ENCODE peak calls at places on chromosome 1, in six cellular contexts. F, J, C, Z, T and K are unnamed samples. For H3K9me3, the result is how much of the 10 kb centered on the place peaks cover.

GRCh38 chr1:232421143-232421796 is 208.7 kb downstream of the SIPA1L2 start:
- DNase-seq in F (no peak), J (no peak), C (no peak), Z (peak), T (no peak), K (no peak)

GRCh38 chr1:82994866-82995370 is 1004.0 kb downstream of the TTLL7 start:
- DNase-seq in F (no peak), J (no peak), C (no peak), Z (no peak), T (no peak), K (no peak)

GRCh38 chr1:98387701-98388100 is 273.8 kb upstream of the SNX7 start:
- DNase-seq in F (no peak), J (no peak), C (no peak), Z (no peak), T (no peak), K (no peak)

GRCh38 chr1:67648582-67649326 is 36.2 kb upstream of the GADD45A start:
- DNase-seq in F (no peak), J (no peak), C (no peak), Z (no peak), T (peak), K (no peak)

GRCh38 chr1:18938707-18939070 is 17.8 kb downstream of the IFFO2 start:
- DNase-seq in F (no peak), J (no peak), C (no peak), Z (no peak), T (no peak), K (no peak)

GRCh38 chr1:110242062-110242461 is 31.9 kb downstream of the KCNC4 start:
- DNase-seq in F (peak), J (no peak), C (no peak), Z (no peak), T (peak), K (no peak)

GRCh38 chr1:59025898-59026426 is 242.1 kb upstream of the JUN start:
- DNase-seq in F (no peak), J (no peak), C (no peak), Z (no peak), T (no peak), K (no peak)

GRCh38 chr1:192544983-192545393 is 30.6 kb upstream of the RGS1 start:
- DNase-seq in F (no peak), J (no peak), C (no peak), Z (peak), T (no peak), K (no peak)

GRCh38 chr1:63827411-63828321 is 53.8 kb downstream of the ROR1 start:
- DNase-seq in F (no peak), J (no peak), C (no peak), Z (no peak), T (no peak), K (no peak)

GRCh38 chr1:43270421-43271095 is 775 bp downstream of the TMEM125 start:
- DNase-seq in F (peak), J (no peak), C (peak), Z (no peak), T (peak), K (peak)

GRCh38 chr1:217747156-217747769 is 116.1 kb downstream of the SPATA17 start:
- DNase-seq in F (no peak), J (no peak), C (peak), Z (peak), T (no peak), K (no peak)

GRCh38 chr1:9311029-9311428 is 18.3 kb downstream of the SPSB1 start:
- DNase-seq in F (no peak), J (no peak), C (no peak), Z (no peak), T (no peak), K (no peak)

GRCh38 chr1:167447521-167448136 is 70.7 kb downstream of the CD247 start:
- DNase-seq in F (no peak), J (no peak), C (no peak), Z (peak), T (peak), K (peak)

GRCh38 chr1:76826072-76826827 is 41.0 kb upstream of the ST6GALNAC5 start:
- DNase-seq in F (no peak), J (no peak), C (no peak), Z (no peak), T (no peak), K (no peak)

GRCh38 chr1:8252266-8252951 is 65.5 kb upstream of the SLC45A1 start:
- DNase-seq in F (no peak), J (no peak), C (no peak), Z (no peak), T (no peak), K (no peak)

GRCh38 chr1:54046671-54047383 is 6.2 kb downstream of the TMEM59 start:
- DNase-seq in F (no peak), J (no peak), C (no peak), Z (no peak), T (no peak), K (no peak)

GRCh38 chr1:240602189-240602588 is 9.8 kb downstream of the GREM2 start:
- DNase-seq in F (no peak), J (no peak), C (no peak), Z (no peak), T (no peak), K (no peak)

GRCh38 chr1:68384872-68385390 is 64.8 kb downstream of the RPE65 start:
- DNase-seq in F (no peak), J (no peak), C (no peak), Z (no peak), T (no peak), K (no peak)

GRCh38 chr1:116172666-116173065 is 61.5 kb downstream of the MAB21L3 start:
- DNase-seq in F (no peak), J (no peak), C (no peak), Z (no peak), T (no peak), K (no peak)

GRCh38 chr1:205587576-205587975 is 44.2 kb downstream of the ELK4 start:
- DNase-seq in F (no peak), J (no peak), C (no peak), Z (no peak), T (no peak), K (no peak)

GRCh38 chr1:167922023-167922422 is 8.1 kb upstream of the ADCY10 start:
- DNase-seq in F (no peak), J (no peak), C (no peak), Z (peak), T (no peak), K (no peak)

GRCh38 chr1:6544831-6545230 is 9.5 kb downstream of the NOL9 start:
- DNase-seq in F (no peak), J (no peak), C (no peak), Z (no peak), T (no peak), K (no peak)

GRCh38 chr1:82565546-82565945 is 764.8 kb downstream of the ADGRL2 start:
- DNase-seq in F (no peak), J (no peak), C (peak), Z (no peak), T (no peak), K (no peak)

GRCh38 chr1:165954940-165955339 is 127.5 kb downstream of the UCK2 start:
- DNase-seq in F (no peak), J (no peak), C (no peak), Z (no peak), T (no peak), K (no peak)

GRCh38 chr1:202056644-202057334 is 46.4 kb downstream of the ELF3 start:
- DNase-seq in F (peak), J (no peak), C (no peak), Z (no peak), T (no peak), K (peak)

GRCh38 chr1:150332651-150333290 is 11.4 kb downstream of the PRPF3 start:
- DNase-seq in F (no peak), J (no peak), C (no peak), Z (no peak), T (no peak), K (no peak)

GRCh38 chr1:36834586-36834985 is 199.7 kb downstream of the GRIK3 start:
- DNase-seq in F (no peak), J (no peak), C (no peak), Z (no peak), T (no peak), K (no peak)

GRCh38 chr1:44784094-44785026 is 3.6 kb downstream of the BEST4 start:
- DNase-seq in F (peak), J (no peak), C (peak), Z (no peak), T (peak), K (no peak)

GRCh38 chr1:243979396-243979795 is 71.7 kb upstream of the ZBTB18 start:
- DNase-seq in F (peak), J (no peak), C (no peak), Z (no peak), T (no peak), K (no peak)

GRCh38 chr1:13593511-13594131 is 10.0 kb downstream of the PDPN start:
- DNase-seq in F (no peak), J (peak), C (no peak), Z (no peak), T (peak), K (peak)

GRCh38 chr1:155023627-155024026 is 10.0 kb downstream of the DCST2 start:
- DNase-seq in F (no peak), J (no peak), C (no peak), Z (no peak), T (no peak), K (no peak)

GRCh38 chr1:107529511-107530149 is 388.8 kb downstream of the NTNG1 start:
- DNase-seq in F (no peak), J (no peak), C (peak), Z (peak), T (peak), K (no peak)

GRCh38 chr1:162079023-162079422 is 9.5 kb downstream of the NOS1AP start:
- DNase-seq in F (no peak), J (no peak), C (no peak), Z (no peak), T (no peak), K (no peak)
- H3K9me3 ChIP-seq in F (under half), J (under half), C (under half), Z (under half), T (under half), K (under half)

DNA sequence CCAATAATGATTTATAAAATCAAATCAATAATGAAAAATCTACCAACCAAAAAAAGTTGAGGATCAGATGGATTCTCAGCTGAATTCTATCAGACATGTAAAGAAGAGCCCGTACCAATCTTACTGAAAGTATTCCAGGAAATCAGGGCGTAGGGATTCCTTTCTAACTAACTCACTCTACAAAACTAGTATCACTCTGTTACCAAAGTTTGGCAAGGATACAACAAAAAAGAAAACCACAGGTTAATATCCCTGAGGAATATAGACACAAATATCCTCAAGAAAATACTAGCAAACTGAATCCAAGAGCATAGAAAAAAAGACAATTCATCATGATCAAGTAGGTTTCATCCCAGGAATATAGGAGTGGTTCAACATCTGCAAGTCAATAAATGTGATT is 52.8 kb upstream of the ADGRL4 start:
- DNase-seq in F (no peak), J (no peak), C (no peak), Z (no peak), T (no peak), K (no peak)
- H3K9me3 ChIP-seq in F (under half), J (under half), C (under half), Z (under half), T (under half), K (under half)

DNA sequence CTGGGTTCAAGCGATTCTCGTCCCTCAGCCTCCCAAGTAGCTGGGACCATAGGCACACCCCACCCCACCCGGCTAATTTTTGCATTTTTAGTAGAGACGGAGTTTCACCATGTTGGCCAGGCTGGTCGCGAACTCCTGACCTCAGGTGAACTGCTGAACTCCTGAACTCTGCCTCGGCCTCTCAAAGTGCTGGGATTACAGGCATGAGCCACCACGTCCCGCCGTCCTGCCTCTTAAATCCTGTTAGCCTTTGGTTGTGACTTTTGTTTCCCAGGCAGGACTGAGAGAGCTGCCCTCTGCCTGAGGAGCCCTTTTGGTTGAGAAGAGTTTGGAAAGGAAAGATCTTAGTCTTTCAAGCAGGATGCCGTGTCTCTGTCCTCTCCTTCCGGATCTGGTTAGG is 59.3 kb upstream of the C1orf174 start:
- DNase-seq in F (no peak), J (no peak), C (no peak), Z (no peak), T (no peak), K (no peak)
- H3K9me3 ChIP-seq in F (under half), J (under half), C (under half), Z (under half), T (under half), K (under half)

DNA sequence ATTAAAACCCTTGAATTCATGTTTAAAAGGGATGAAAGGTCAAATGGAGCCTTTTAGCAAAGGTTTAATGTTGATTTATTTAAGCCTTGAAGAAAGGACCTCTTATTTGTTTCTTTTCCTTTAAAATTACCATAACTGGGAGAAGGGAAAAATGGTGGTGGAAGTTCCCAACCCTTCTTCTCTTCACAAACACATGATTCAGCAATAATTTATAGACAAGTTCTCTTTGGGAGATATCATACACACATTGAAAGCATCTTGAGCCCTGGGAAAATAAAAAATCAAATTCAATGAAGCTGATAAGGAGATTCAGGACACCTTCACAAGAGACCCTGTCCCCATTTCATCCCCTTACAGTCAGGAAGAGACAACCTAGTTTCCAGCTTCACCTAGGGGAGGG is 8.9 kb downstream of the ADAM30 start:
- DNase-seq in F (no peak), J (no peak), C (no peak), Z (no peak), T (no peak), K (no peak)
- H3K9me3 ChIP-seq in F (under half), J (under half), C (under half), Z (under half), T (under half), K (under half)

DNA sequence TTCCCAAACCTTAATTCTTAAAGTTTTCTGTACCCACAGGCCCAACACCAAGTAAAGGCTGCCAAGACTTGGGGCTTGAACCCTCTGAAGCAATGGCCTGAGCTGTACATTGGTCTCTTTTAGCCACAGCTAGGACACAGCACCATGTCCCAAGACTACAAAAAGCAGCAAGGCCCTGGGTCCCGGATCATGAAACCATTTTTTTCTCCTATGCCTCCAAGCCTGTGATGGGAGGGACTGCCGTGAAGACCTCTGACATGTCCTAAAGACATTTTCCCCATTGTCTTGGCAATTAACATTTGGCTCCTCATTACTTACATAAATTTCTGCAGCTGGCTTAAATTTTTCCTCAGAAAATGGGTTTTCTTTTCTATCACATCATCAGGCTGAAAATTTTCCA is 30.9 kb downstream of the ZNF670 start:
- DNase-seq in F (no peak), J (no peak), C (no peak), Z (no peak), T (no peak), K (no peak)
- H3K9me3 ChIP-seq in F (under half), J (under half), C (under half), Z (under half), T (half or more), K (under half)

GRCh38 chr1:160483505-160484185 is 39.4 kb downstream of the SLAMF6 start:
- DNase-seq in F (no peak), J (no peak), C (no peak), Z (no peak), T (no peak), K (no peak)

GRCh38 chr1:160486453-160486852 is 36.6 kb downstream of the SLAMF6 start:
- DNase-seq in F (no peak), J (no peak), C (no peak), Z (no peak), T (peak), K (no peak)

DNA sequence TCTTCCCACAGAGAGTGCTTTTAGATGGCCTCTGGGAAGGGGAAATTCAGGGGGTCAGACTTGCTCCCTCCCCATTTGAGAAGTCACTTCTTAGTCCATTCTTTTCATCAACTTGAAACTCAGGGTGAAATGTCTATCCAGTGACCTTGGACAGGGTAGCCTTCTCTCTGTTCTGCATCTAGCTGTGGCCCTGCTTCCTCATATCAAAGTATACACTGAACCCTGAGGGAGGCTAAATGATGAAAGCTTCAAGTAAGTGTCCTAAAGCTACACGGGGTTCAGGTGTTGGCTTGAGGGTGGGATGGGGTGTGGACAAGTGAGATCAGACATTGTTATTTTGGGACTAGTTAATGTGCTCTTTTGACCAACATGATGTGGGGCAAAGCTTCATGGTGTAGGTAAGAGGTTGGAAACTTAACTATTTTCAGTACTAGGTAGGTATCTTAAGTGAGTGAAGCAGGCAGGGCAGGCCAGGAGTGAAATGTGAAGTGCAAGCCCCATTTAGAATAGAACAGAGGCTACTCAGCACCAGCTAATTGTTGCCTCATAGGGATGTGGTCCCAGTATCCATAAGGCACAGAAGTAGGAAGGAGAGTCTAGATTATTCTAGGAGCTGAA is 41.0 kb downstream of the SLAMF6 start:
- DNase-seq in F (no peak), J (no peak), C (no peak), Z (no peak), T (no peak), K (no peak)
- H3K9me3 ChIP-seq in F (under half), J (under half), C (under half), Z (under half), T (under half), K (under half)

DNA sequence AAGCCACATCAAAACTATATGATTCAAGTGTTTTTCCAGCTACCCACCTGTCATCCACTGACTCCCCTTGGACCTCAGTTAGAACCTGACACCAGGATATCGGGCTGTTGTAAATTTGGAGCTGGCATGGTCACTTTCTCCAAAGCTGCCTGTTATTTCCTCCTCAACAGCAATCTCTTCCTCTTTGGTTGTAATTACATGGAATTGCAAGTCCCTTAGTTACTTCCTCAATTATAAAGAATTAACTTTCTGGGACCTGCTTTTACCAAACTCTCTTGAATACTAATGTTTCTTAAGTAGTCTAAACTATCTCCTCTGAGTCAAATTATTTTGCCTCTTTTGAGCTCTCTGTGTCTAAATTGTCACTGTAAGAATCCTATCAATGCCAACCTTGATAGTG is 150.4 kb upstream of the SGIP1 start:
- DNase-seq in F (no peak), J (no peak), C (no peak), Z (no peak), T (no peak), K (no peak)
- H3K9me3 ChIP-seq in F (under half), J (under half), C (under half), Z (under half), T (under half), K (under half)

GRCh38 chr1:5375437-5375836 is 616.8 kb downstream of the NPHP4 start:
- DNase-seq in F (no peak), J (no peak), C (no peak), Z (no peak), T (peak), K (peak)
- H3K9me3 ChIP-seq in F (under half), J (under half), C (under half), Z (under half), T (under half), K (under half)

DNA sequence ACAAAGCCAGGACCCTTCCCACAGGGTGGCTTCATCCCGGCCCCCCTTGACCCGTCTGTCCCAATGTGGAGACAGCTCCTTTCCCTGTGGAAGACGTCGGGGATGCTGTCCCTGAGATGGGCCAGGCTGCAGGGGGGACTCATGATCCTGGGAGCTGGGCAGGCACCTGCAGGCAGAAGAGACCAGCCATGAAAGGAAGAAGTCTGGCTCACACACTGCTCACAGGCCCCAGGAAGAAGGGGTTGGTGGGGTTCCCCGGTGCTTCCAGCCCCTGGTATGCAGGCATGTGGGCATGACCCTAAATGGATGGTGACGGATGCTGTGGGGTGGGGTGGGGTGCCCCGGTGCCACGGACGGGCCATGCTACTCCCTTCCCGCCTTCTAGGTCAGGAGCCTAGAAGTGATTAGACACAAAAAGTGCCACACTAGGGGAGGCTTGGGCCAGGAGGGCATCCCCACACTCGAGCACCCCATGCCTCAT is 8.3 kb downstream of the ACTRT2 start:
- DNase-seq in F (no peak), J (no peak), C (no peak), Z (no peak), T (peak), K (no peak)
- H3K9me3 ChIP-seq in F (under half), J (under half), C (under half), Z (under half), T (under half), K (under half)